ENCODE peak calls at places on chromosome 18, in five cellular contexts. J is stomach, U is suprapubic skin, B is HepG2, K is upper lobe of left lung. E is an unnamed sample.

GRCh38 chr18:45464619-45465018 is 150.7 kb upstream of the SLC14A2 start:
- DNase-seq in K (no peak), U (no peak), J (no peak), B (no peak), E (no peak)

GRCh38 chr18:26981373-26982082 is 116.0 kb upstream of the AQP4 start:
- DNase-seq in U (no peak), J (no peak), B (no peak), K (no peak), E (no peak)

GRCh38 chr18:3005462-3005861 is 7.5 kb downstream of the LPIN2 start:
- DNase-seq in J (no peak), K (no peak), B (no peak), U (no peak), E (no peak)

GRCh38 chr18:31230495-31230894 is 67.8 kb upstream of the DSC1 start:
- DNase-seq in U (no peak), B (peak), K (no peak), J (no peak), E (no peak)

GRCh38 chr18:63831080-63831788 is 56.0 kb downstream of the SERPINB7 start:
- DNase-seq in K (no peak), J (no peak), B (no peak), U (no peak), E (no peak)

GRCh38 chr18:79528846-79529245 is 133.1 kb downstream of the NFATC1 start:
- DNase-seq in J (peak), U (peak), K (no peak), B (peak), E (peak)

GRCh38 chr18:56298935-56299334 is 339.5 kb downstream of the TXNL1 start:
- DNase-seq in U (no peak), B (no peak), K (no peak), J (no peak), E (no peak)

GRCh38 chr18:35030234-35030989 is 10.8 kb upstream of the MAPRE2 start:
- DNase-seq in J (no peak), B (no peak), K (no peak), U (no peak), E (no peak)

GRCh38 chr18:69484699-69485396 is 84.2 kb downstream of the DOK6 start:
- DNase-seq in U (no peak), B (peak), J (no peak), K (no peak), E (no peak)

GRCh38 chr18:60534539-60534938 is 162.0 kb upstream of the MC4R start:
- DNase-seq in K (no peak), U (no peak), B (no peak), J (no peak), E (no peak)

GRCh38 chr18:8283901-8284585 is 325.2 kb upstream of the RAB12 start:
- DNase-seq in U (no peak), B (peak), J (no peak), K (no peak), E (no peak)

GRCh38 chr18:3624818-3625716 is 175.1 kb downstream of the TGIF1 start:
- DNase-seq in K (peak), B (no peak), U (peak), J (peak), E (peak)

GRCh38 chr18:55918449-55918848 is 330.5 kb upstream of the TCF4 start:
- DNase-seq in J (no peak), K (no peak), B (no peak), U (no peak), E (no peak)

GRCh38 chr18:75132471-75132870 is 76.5 kb downstream of the PTGR3 start:
- DNase-seq in U (peak), B (no peak), K (no peak), J (no peak), E (no peak)

GRCh38 chr18:73679941-73680700 is 467.5 kb downstream of the FBXO15 start:
- DNase-seq in J (no peak), B (no peak), U (no peak), K (no peak), E (no peak)

GRCh38 chr18:44844486-44844885 is 163.8 kb downstream of the SETBP1 start:
- DNase-seq in K (no peak), U (no peak), J (no peak), B (no peak), E (no peak)

GRCh38 chr18:12628706-12629702 is 28.9 kb downstream of the SPIRE1 start:
- DNase-seq in J (no peak), U (no peak), K (no peak), B (no peak), E (no peak)

GRCh38 chr18:78996741-78997490 is 17.3 kb downstream of the SALL3 start:
- DNase-seq in U (no peak), K (peak), J (no peak), B (no peak), E (no peak)

DNA sequence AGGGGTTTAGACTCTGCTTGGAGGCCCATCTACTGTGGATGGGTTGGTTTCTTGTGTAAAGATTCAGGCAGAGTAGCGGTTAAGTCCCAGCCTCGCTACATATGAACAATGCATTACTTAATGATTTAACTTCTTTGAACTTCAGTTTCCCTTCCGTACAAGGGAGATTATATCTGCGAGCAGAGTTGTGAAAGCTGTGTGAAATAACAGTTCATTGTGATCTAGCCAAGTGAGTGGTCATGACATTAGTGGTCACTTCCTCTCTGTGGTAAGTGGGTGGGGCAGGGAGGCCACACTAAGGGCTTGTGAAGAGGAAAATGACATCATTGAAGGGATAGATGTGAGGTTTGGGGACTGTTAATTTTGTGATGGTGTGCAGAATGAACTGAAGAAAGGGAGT is 14.1 kb upstream of the MEX3C start:
- DNase-seq in J (no peak), B (peak), K (peak), U (no peak), E (no peak)
- TF ChIP-seq POLR2AphosphoS5 in J (no peak), B (no peak), K (peak), U (no peak), E (no peak)

GRCh38 chr18:36309436-36310391 is 12.2 kb downstream of the FHOD3 start:
- DNase-seq in B (no peak), U (no peak), J (no peak), K (no peak), E (no peak)
- TF ChIP-seq EP300 in B (no peak), U (no peak), J (no peak), K (no peak), E (no peak)

GRCh38 chr18:77716282-77716681 is 466.6 kb downstream of the GALR1 start:
- DNase-seq in B (no peak), J (no peak), U (no peak), K (no peak), E (no peak)

GRCh38 chr18:77714716-77715115 is 465.1 kb downstream of the GALR1 start:
- DNase-seq in B (no peak), U (no peak), K (no peak), J (no peak), E (no peak)

GRCh38 chr18:77709107-77709506 is 459.5 kb downstream of the GALR1 start:
- DNase-seq in B (no peak), J (no peak), U (no peak), K (no peak), E (no peak)

GRCh38 chr18:77705301-77705700 is 455.7 kb downstream of the GALR1 start:
- DNase-seq in U (no peak), K (no peak), B (no peak), J (no peak), E (no peak)

GRCh38 chr18:77711096-77711495 is 461.4 kb downstream of the GALR1 start:
- DNase-seq in K (no peak), U (no peak), J (no peak), B (no peak), E (no peak)
- TF ChIP-seq CTCF in K (no peak), U (no peak), J (no peak), B (no peak), E (no peak)

GRCh38 chr18:62717059-62717849 is 1.9 kb downstream of the PHLPP1 start:
- DNase-seq in B (peak), K (peak), U (peak), J (peak), E (no peak)
- TF ChIP-seq POLR2AphosphoS5 in B (no peak), K (no peak), U (no peak), J (no peak), E (no peak)

DNA sequence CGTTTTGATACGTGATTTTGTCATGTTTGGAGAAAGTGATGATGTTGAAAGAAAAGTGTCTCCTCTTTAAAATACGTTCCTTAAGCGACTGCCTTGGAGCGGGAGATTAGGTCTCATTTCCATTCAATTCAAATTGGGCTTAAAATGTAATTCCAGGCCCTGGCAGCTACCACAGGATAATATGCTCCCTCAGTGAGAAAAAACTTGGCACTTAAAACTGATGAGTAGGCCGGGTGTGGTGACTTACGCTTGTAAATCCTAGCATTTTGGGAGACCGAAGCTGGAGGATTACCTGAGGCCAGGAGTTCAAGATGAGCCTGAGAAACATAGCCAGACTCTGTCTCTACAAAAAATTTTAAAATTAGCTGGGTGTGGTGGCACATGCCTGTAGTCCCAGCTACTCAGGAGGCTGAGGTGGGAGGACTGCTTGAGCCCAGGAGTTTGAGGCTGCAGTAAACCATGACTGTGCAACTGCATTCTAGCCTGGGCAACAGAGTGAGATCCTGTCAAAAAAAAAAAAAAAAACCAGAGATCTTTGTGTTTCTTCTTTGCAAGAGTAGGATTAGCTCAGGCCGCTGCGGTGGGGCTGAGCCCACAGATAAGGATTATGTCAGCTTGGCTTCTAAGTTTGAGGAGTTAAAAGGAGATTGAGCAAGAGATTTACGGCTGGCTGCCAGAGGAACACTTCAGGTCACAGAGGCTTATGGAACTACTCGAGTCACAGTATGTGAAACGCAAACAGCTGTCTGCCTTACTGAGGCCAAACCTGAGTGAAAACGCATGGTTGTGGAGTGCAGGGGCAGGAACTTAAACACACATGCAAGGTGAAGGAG is 146.5 kb upstream of the L3MBTL4 start:
- DNase-seq in J (peak), U (peak), B (no peak), K (peak), E (peak)
- TF ChIP-seq EP300 in J (no peak), U (no peak), B (no peak), K (no peak), E (no peak)

GRCh38 chr18:833197-833596 is 21.2 kb upstream of the YES1 start:
- DNase-seq in U (no peak), K (no peak), B (no peak), J (no peak), E (no peak)

GRCh38 chr18:834086-834720 is 22.2 kb upstream of the YES1 start:
- DNase-seq in U (no peak), K (no peak), B (no peak), J (no peak), E (no peak)

GRCh38 chr18:829432-829831 is 17.4 kb upstream of the YES1 start:
- DNase-seq in U (no peak), J (no peak), B (no peak), K (no peak), E (no peak)

GRCh38 chr18:830315-830901 is 18.4 kb upstream of the YES1 start:
- DNase-seq in U (no peak), J (no peak), K (peak), B (no peak), E (no peak)

GRCh38 chr18:832085-832681 is 20.1 kb upstream of the YES1 start:
- DNase-seq in B (peak), U (no peak), J (peak), K (no peak), E (no peak)
- TF ChIP-seq CTCF in B (peak), U (no peak), J (no peak), K (no peak), E (no peak)

GRCh38 chr18:23528580-23529472 is 25.5 kb downstream of the RMC1 start:
- DNase-seq in K (peak), U (no peak), B (no peak), J (no peak), E (peak)
- TF ChIP-seq POLR2AphosphoS5 in K (no peak), U (no peak), B (no peak), J (no peak), E (no peak)

DNA sequence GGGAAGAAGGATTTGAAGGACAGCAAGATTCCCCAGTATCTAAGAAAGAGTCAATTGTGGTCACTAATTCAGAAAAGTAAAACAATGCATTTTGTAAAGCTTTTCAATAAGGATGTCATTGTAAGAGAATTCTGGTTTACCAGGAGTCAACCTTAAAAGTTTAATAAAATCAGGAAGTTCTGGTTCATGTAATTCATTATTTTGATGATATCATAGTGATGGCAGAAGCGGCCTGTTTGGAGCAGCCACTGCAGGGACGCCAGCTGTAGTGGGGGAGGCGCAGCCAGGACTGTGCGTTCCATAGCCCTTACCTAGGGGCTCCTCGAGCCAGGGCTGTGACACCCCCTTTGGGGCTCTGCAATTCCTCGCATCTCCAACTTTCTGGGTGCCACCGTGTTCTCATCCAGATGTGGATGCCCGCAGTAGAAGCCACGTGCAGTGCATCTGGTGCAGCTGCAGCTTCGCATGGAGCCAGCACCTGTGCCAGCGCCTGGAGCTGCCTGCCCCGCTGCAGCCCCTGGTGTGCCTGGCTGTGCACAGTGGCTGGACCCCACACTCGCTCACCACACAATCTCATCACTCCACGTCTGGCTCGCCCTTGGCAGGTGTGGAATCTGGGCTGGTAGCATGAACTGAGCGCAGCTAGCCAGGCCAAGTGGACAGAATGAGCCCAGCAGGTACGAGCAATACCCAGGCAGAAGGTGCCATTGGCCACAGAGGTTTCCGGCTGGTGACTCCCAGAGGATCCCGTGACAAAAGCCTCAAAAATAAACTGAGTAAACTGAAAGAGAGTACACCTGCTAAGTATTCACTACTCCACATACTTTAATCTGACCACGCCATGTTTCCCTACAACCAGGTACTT is 37.4 kb downstream of the RNF152 start:
- DNase-seq in J (no peak), K (no peak), U (no peak), B (no peak), E (no peak)
- TF ChIP-seq EP300 in J (no peak), K (no peak), U (no peak), B (no peak), E (no peak)

E was measured in sigmoid colon.